ENCODE peak calls at places on chromosomes 16 and 17, in five cellular contexts. T is fibroblast of the aortic adventitia, E is mammary epithelial cell, C is OCI-LY7, Q is fibroblast of lung. V is an unnamed sample.

GRCh38 chr16:85601730-85602401 is 11.3 kb upstream of the GSE1 start:
- DNase-seq in T (no peak), E (no peak), Q (peak), C (no peak), V (no peak)

GRCh38 chr17:61536417-61536955 is 54.5 kb downstream of the NACA2 start:
- DNase-seq in T (peak), C (no peak), E (no peak), Q (no peak), V (no peak)

GRCh38 chr16:70689970-70690905 is 4.4 kb upstream of the MTSS2 start:
- DNase-seq in E (no peak), T (no peak), C (no peak), Q (no peak), V (peak)

GRCh38 chr16:56481468-56482112 is 30.2 kb downstream of the OGFOD1 start:
- DNase-seq in E (no peak), C (no peak), Q (peak), T (no peak), V (no peak)

GRCh38 chr16:86092586-86093480 is 193.9 kb downstream of the IRF8 start:
- DNase-seq in T (no peak), C (no peak), Q (no peak), E (no peak), V (no peak)

GRCh38 chr16:30065943-30066881 is 652 bp downstream of the ALDOA start:
- DNase-seq in Q (peak), T (peak), C (peak), E (peak), V (no peak)

GRCh38 chr16:31333686-31334649 is 21.0 kb upstream of the ITGAX start:
- DNase-seq in E (peak), Q (no peak), T (peak), C (peak), V (no peak)

GRCh38 chr16:51433597-51433996 is 282.5 kb upstream of the SALL1 start:
- DNase-seq in C (no peak), Q (peak), T (no peak), E (no peak), V (no peak)

GRCh38 chr17:41571561-41572434 is at the start of gene KRT9:
- DNase-seq in Q (no peak), E (no peak), C (no peak), T (no peak), V (no peak)

GRCh38 chr17:77223642-77224420 is 83.1 kb downstream of the SEC14L1 start:
- DNase-seq in E (no peak), Q (no peak), T (no peak), C (no peak), V (no peak)

GRCh38 chr16:11253009-11253994 is 2.7 kb downstream of the SOCS1 start:
- DNase-seq in E (peak), C (peak), Q (peak), T (peak), V (no peak)

GRCh38 chr16:56257260-56257659 is 66.0 kb downstream of the GNAO1 start:
- DNase-seq in C (no peak), T (no peak), Q (no peak), E (no peak), V (peak)

DNA sequence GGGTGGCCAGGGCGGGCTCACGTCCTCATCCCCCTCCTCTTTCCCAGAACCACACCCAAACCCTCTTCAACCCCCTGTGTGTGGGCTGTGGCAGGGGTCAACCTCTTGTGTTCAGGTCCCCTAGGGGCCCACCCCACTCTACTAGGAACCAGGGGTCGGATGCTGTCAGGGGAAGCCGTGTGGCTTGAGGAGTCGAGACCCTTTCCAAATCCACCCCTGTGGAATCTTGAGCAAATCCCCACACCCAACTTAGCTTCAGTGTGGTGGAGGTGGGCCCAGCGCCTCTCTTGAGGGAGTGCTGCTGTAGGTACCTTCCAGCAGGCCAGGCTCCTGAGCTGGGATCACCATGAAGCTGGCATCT is 121.5 kb downstream of the MRM1 start:
- DNase-seq in T (no peak), Q (no peak), C (no peak), E (no peak), V (no peak)
- H3K4me3 ChIP-seq in T (no peak), Q (no peak), C (no peak), E (no peak), V (no peak)

GRCh38 chr16:59045496-59045895 is 311.4 kb upstream of the GOT2 start:
- DNase-seq in Q (peak), C (no peak), E (no peak), T (no peak), V (no peak)

GRCh38 chr16:59044616-59045015 is 310.5 kb upstream of the GOT2 start:
- DNase-seq in T (no peak), Q (peak), E (no peak), C (no peak), V (no peak)

GRCh38 chr16:59046335-59046734 is 312.2 kb upstream of the GOT2 start:
- DNase-seq in T (no peak), E (no peak), Q (peak), C (no peak), V (no peak)

GRCh38 chr16:59048876-59049275 is 314.8 kb upstream of the GOT2 start:
- DNase-seq in E (no peak), T (no peak), Q (peak), C (no peak), V (no peak)

DNA sequence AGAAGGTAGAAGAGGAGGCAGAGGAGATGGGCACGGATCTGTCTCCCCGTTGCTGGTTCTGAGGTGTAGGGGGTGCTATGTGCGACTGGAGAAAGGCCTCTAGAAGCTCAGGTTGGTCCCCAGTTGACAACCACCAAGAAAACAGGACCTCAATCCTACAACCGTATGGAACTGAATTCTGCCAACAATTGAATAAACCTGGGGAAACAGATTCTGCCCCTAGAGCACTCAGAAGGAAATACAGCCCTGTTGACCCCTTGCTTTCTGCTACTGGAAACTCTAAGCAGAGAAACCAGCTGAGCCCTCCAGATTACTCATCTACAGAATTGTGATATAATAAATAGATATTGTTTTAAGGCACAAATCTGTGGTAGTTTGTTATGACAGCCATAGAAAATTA is 313.0 kb upstream of the GOT2 start:
- DNase-seq in C (no peak), Q (no peak), T (no peak), E (no peak), V (no peak)
- TF ChIP-seq CTCF in C (peak), Q (no peak), T (no peak), E (no peak), V (no peak)

GRCh38 chr16:49277766-49278566 is 3.7 kb downstream of the CBLN1 start:
- DNase-seq in C (no peak), T (no peak), Q (no peak), E (no peak), V (no peak)
- H3K4me3 ChIP-seq in C (no peak), T (no peak), Q (no peak), E (no peak), V (no peak)

GRCh38 chr17:39605492-39606433 is 2.0 kb downstream of the NEUROD2 start:
- DNase-seq in C (no peak), E (peak), T (peak), Q (peak), V (peak)

GRCh38 chr17:39604911-39605491 is 2.7 kb downstream of the NEUROD2 start:
- DNase-seq in E (no peak), C (no peak), Q (no peak), T (no peak), V (no peak)

GRCh38 chr17:39601758-39602532 is 5.8 kb downstream of the NEUROD2 start:
- DNase-seq in Q (no peak), C (no peak), E (no peak), T (no peak), V (no peak)

GRCh38 chr17:39602533-39603303 is 5.0 kb downstream of the NEUROD2 start:
- DNase-seq in T (no peak), Q (no peak), C (no peak), E (no peak), V (no peak)

GRCh38 chr17:39603304-39604016 is 4.3 kb downstream of the NEUROD2 start:
- DNase-seq in T (no peak), C (no peak), E (peak), Q (no peak), V (no peak)
- TF ChIP-seq CTCF in T (no peak), C (no peak), E (no peak), Q (no peak), V (no peak)

GRCh38 chr17:82814834-82815233 is 25.0 kb downstream of the ZNF750 start:
- DNase-seq in T (no peak), C (no peak), Q (no peak), E (no peak), V (no peak)
- H3K4me3 ChIP-seq in T (no peak), C (no peak), Q (no peak), E (no peak), V (no peak)

GRCh38 chr16:21253470-21253869 is 20.0 kb downstream of the ANKS4B start:
- DNase-seq in Q (no peak), C (peak), E (no peak), T (no peak), V (no peak)
- TF ChIP-seq CTCF in Q (no peak), C (peak), E (no peak), T (no peak), V (no peak)

GRCh38 chr16:81755915-81756644 is 23.0 kb upstream of the PLCG2 start:
- DNase-seq in T (no peak), Q (no peak), E (no peak), C (no peak), V (no peak)
- H3K4me3 ChIP-seq in T (no peak), Q (no peak), E (no peak), C (no peak), V (no peak)

DNA sequence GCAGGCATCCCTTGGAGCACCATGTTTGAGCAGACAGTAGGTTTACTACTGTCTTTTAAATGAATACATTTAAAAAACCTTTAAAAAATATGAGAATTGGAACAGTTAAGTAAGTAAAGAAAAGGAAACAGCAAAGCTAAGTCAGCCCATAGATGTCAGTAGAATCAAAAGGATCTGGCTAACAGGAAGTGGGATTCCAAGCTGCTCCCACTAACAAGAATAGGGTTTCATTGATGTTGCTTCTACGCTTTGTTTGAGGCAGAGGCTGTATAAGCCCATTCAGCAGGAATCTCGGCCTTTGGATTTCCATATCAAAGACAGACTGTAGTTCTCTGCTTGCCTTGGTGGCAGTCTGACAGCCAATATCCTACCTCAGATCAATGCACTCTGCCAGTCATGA is 122.9 kb upstream of the ELAC2 start:
- DNase-seq in E (no peak), T (peak), Q (peak), C (no peak), V (no peak)
- TF ChIP-seq CTCF in E (no peak), T (no peak), Q (no peak), C (no peak), V (no peak)

DNA sequence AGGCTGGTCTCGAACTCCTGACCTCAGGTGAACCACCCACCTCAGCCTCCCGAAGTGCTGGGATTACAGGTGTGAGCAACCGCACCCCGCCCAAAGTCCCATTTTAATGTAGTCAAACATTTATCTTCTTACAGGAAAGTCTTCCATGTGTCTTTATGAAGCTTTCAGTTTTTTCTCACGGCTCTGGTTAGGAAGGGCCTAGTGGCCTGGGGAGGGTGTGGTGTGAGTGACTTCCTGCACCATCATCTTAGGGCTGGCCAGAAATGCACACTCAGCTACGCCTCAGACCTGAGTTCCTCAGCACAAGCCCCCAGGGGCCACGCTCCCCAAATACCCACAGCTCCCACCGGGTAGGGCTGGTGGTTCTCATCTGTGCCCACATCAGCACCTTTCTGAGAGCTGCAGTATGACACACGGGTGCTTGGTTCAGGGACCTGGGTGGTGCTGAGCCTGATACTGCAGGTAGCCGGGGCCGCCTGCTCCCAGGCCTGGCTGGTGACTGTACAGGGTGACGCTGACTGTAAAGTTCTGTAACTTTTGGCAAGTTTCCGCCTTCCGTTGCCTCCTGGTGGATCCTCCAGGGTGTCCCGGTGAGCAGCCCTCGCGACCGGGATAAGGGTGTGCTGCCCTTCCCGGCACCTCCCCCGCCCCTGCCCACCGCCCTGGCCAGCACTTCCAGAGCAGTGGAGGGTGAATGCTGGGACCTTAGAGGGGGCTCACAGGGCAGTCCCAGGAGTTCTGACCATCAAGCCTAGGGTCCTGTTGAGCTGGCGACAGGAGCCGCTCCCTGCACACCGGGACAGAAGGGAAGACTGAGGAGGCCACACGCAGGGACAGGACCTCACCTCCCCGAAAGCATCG is 52.5 kb downstream of the ZNF778 start:
- DNase-seq in C (no peak), T (no peak), E (no peak), Q (no peak), V (peak)
- H3K4me3 ChIP-seq in C (no peak), T (no peak), E (no peak), Q (no peak), V (no peak)

GRCh38 chr16:27571433-27572306 is 21.7 kb downstream of the KATNIP start:
- DNase-seq in Q (no peak), C (no peak), E (no peak), T (no peak), V (no peak)
- TF ChIP-seq CTCF in Q (no peak), C (no peak), E (no peak), T (no peak), V (no peak)

V was measured in mucosa of descending colon.